ENCODE peak calls at places on chromosomes 16 and 17, in nine cellular contexts. E is GM18507, X is caudate nucleus, D is NCI-H1436, Q is testis, J is upper lobe of left lung, A is H54, G is hippocampal formation, S is GM12865. L is an unnamed sample.

GRCh38 chr16:6375471-6376075 is 957.1 kb upstream of the RBFOX1 start:
- DNase-seq in S (no peak), E (no peak), J (no peak), D (no peak), A (no peak), Q (no peak), X (no peak), G (no peak), L (no peak)

GRCh38 chr17:73469311-73469710 is 157.5 kb upstream of the CDC42EP4 start:
- DNase-seq in S (no peak), J (no peak), A (no peak), X (no peak), G (no peak), Q (no peak), D (no peak), E (no peak), L (no peak)

GRCh38 chr16:72783716-72784320 is 264.1 kb downstream of the ZFHX3 start:
- DNase-seq in D (no peak), Q (no peak), G (no peak), X (no peak), J (no peak), S (peak; percentile 3), A (no peak), E (no peak), L (no peak)

GRCh38 chr16:1063728-1064127 is 8.8 kb upstream of the SSTR5 start:
- DNase-seq in E (no peak), X (no peak), Q (no peak), G (no peak), A (no peak), J (no peak), S (no peak), D (no peak), L (no peak)

GRCh38 chr16:80515374-80515773 is 25.4 kb upstream of the DYNLRB2 start:
- DNase-seq in Q (no peak), A (no peak), X (no peak), S (no peak), E (no peak), D (no peak), J (no peak), G (no peak), L (no peak)

GRCh38 chr16:82034981-82035612 is at the start of gene HSD17B2:
- DNase-seq in E (no peak), Q (no peak), A (no peak), X (no peak), J (no peak), G (no peak), S (no peak), D (no peak), L (no peak)

GRCh38 chr17:56832446-56832845 is 1.3 kb downstream of the C17orf67 start:
- DNase-seq in X (no peak), D (no peak), A (no peak), J (no peak), G (no peak), S (peak; percentile 25), E (no peak), Q (no peak), L (no peak)

GRCh38 chr17:56735842-56736241 is 97.9 kb downstream of the C17orf67 start:
- DNase-seq in Q (no peak), S (no peak), X (no peak), E (no peak), A (no peak), J (no peak), G (no peak), D (no peak), L (no peak)

GRCh38 chr17:14471052-14471451 is 170.2 kb downstream of the HS3ST3B1 start:
- DNase-seq in S (no peak), X (no peak), E (no peak), J (no peak), D (no peak), Q (no peak), A (no peak), G (no peak), L (no peak)

GRCh38 chr17:8674344-8675305 is 44.1 kb upstream of the MYH10 start:
- DNase-seq in A (no peak), G (no peak), X (no peak), J (peak; percentile 29), D (no peak), Q (no peak), E (no peak), S (no peak), L (no peak)

GRCh38 chr17:29273924-29274323 is 20.0 kb downstream of the NUFIP2 start:
- DNase-seq in S (no peak), A (no peak), G (no peak), X (no peak), Q (no peak), D (no peak), E (no peak), J (no peak), L (no peak)

GRCh38 chr17:39170051-39170450 is 4.1 kb upstream of the ARL5C start:
- DNase-seq in S (no peak), A (no peak), J (no peak), X (no peak), G (no peak), Q (no peak), E (no peak), D (no peak), L (no peak)

GRCh38 chr17:7989781-7990655 is 12.4 kb upstream of the GUCY2D start:
- DNase-seq in J (peak; percentile 87), E (peak; percentile 75), X (peak; percentile 29), A (peak; percentile 74), D (peak; percentile 81), G (peak; percentile 72), S (peak; percentile 86), Q (peak; percentile 92), L (peak; percentile 91)

GRCh38 chr16:61105544-61105943 is 930.7 kb downstream of the CDH8 start:
- DNase-seq in D (no peak), Q (no peak), A (no peak), S (no peak), J (no peak), E (no peak), X (no peak), G (no peak), L (no peak)

GRCh38 chr17:55420067-55420775 is 1.4 kb downstream of the MMD start:
- DNase-seq in E (no peak), G (no peak), J (no peak), X (no peak), D (no peak), A (no peak), Q (no peak), S (peak; percentile 80), L (peak; percentile 68)

GRCh38 chr17:48517478-48517877 is 13.3 kb downstream of the HOXB1 start:
- DNase-seq in A (no peak), Q (no peak), X (no peak), E (no peak), J (no peak), D (no peak), G (no peak), S (peak; percentile 46), L (no peak)

GRCh38 chr17:17812211-17813054 is 24.4 kb downstream of the SREBF1 start:
- DNase-seq in Q (peak; percentile 81), E (peak; percentile 70), X (no peak), J (peak; percentile 82), G (peak; percentile 71), D (peak; percentile 49), S (peak; percentile 79), A (peak; percentile 94), L (peak; percentile 95)

GRCh38 chr16:4505356-4506153 is 29.4 kb downstream of the HMOX2 start:
- DNase-seq in D (no peak), J (peak; percentile 74), Q (no peak), G (no peak), E (peak; percentile 53), S (peak; percentile 84), A (no peak), X (no peak), L (peak; percentile 77)

GRCh38 chr17:2892305-2892971 is 96.2 kb downstream of the RAP1GAP2 start:
- DNase-seq in Q (no peak), E (no peak), G (no peak), D (no peak), J (no peak), A (peak; percentile 90), X (no peak), S (peak; percentile 8), L (no peak)

GRCh38 chr16:1101573-1102332 is 5.7 kb upstream of the C1QTNF8 start:
- DNase-seq in J (no peak), D (no peak), X (no peak), G (no peak), Q (no peak), A (no peak), S (no peak), E (no peak), L (no peak)

GRCh38 chr16:53022374-53022773 is 30.3 kb downstream of the CHD9NB start:
- DNase-seq in E (peak; percentile 5), X (no peak), S (peak; percentile 45), A (peak; percentile 57), G (no peak), J (peak; percentile 22), Q (peak; percentile 62), D (peak; percentile 67), L (peak; percentile 46)

GRCh38 chr17:31269597-31269996 is 27.4 kb downstream of the OMG start:
- DNase-seq in J (no peak), D (no peak), S (no peak), E (no peak), X (no peak), A (peak; percentile 47), Q (no peak), G (no peak), L (no peak)

GRCh38 chr16:47644166-47644565 is 183.0 kb downstream of the PHKB start:
- DNase-seq in A (peak; percentile 8), D (no peak), X (no peak), S (no peak), Q (peak; percentile 23), G (no peak), J (no peak), E (no peak), L (no peak)

L was measured in GM13977.